ENCODE peak calls at places on chromosomes 12 and 14, in nine cellular contexts. One of them, this sample, is unnamed.

GRCh38 chr12:9030776-9031175 is 41.4 kb downstream of the KLRG1 start:
- DNase-seq in prostate gland: no peak
- DNase-seq in ovary: no peak
- DNase-seq in fibroblast of mammary gland: no peak
- DNase-seq in AG09309: no peak
- DNase-seq in GM12865: no peak
- DNase-seq in brain microvascular endothelial cell: no peak
- DNase-seq in effector memory CD4-positive, alpha-beta T cell: no peak
- DNase-seq in HCT116: no peak
- DNase-seq in this sample: no peak

GRCh38 chr12:69879007-69879960 is 54.3 kb downstream of the MYRFL start:
- DNase-seq in GM12865: peak
- DNase-seq in ovary: peak
- DNase-seq in effector memory CD4-positive, alpha-beta T cell: peak
- DNase-seq in prostate gland: peak
- DNase-seq in AG09309: no peak
- DNase-seq in fibroblast of mammary gland: peak
- DNase-seq in brain microvascular endothelial cell: peak
- DNase-seq in HCT116: peak
- DNase-seq in this sample: peak

GRCh38 chr12:38587594-38587993 is 271.0 kb downstream of the ALG10B start:
- DNase-seq in GM12865: no peak
- DNase-seq in prostate gland: no peak
- DNase-seq in AG09309: no peak
- DNase-seq in brain microvascular endothelial cell: no peak
- DNase-seq in fibroblast of mammary gland: peak
- DNase-seq in HCT116: no peak
- DNase-seq in ovary: no peak
- DNase-seq in effector memory CD4-positive, alpha-beta T cell: no peak
- DNase-seq in this sample: no peak

GRCh38 chr14:85528080-85528881 is 1.7 kb upstream of the FLRT2 start:
- DNase-seq in ovary: peak
- DNase-seq in HCT116: no peak
- DNase-seq in fibroblast of mammary gland: peak
- DNase-seq in AG09309: peak
- DNase-seq in GM12865: no peak
- DNase-seq in prostate gland: peak
- DNase-seq in brain microvascular endothelial cell: peak
- DNase-seq in effector memory CD4-positive, alpha-beta T cell: no peak
- DNase-seq in this sample: no peak

GRCh38 chr14:32343926-32344430 is 14.9 kb downstream of the AKAP6 start:
- DNase-seq in ovary: no peak
- DNase-seq in prostate gland: no peak
- DNase-seq in fibroblast of mammary gland: peak
- DNase-seq in brain microvascular endothelial cell: no peak
- DNase-seq in effector memory CD4-positive, alpha-beta T cell: no peak
- DNase-seq in GM12865: no peak
- DNase-seq in HCT116: no peak
- DNase-seq in AG09309: no peak
- DNase-seq in this sample: no peak

GRCh38 chr14:90388437-90388836 is 8.4 kb upstream of the CALM1 start:
- DNase-seq in AG09309: no peak
- DNase-seq in HCT116: peak
- DNase-seq in effector memory CD4-positive, alpha-beta T cell: no peak
- DNase-seq in GM12865: no peak
- DNase-seq in ovary: no peak
- DNase-seq in brain microvascular endothelial cell: peak
- DNase-seq in fibroblast of mammary gland: peak
- DNase-seq in prostate gland: no peak
- DNase-seq in this sample: no peak

GRCh38 chr12:79692860-79693605 is 2.3 kb upstream of the PAWR start:
- DNase-seq in AG09309: peak
- DNase-seq in HCT116: no peak
- DNase-seq in fibroblast of mammary gland: peak
- DNase-seq in brain microvascular endothelial cell: no peak
- DNase-seq in GM12865: no peak
- DNase-seq in effector memory CD4-positive, alpha-beta T cell: no peak
- DNase-seq in prostate gland: no peak
- DNase-seq in ovary: no peak
- DNase-seq in this sample: no peak

GRCh38 chr14:53951661-53952265 is 4.9 kb downstream of the BMP4 start:
- DNase-seq in GM12865: no peak
- DNase-seq in effector memory CD4-positive, alpha-beta T cell: no peak
- DNase-seq in ovary: peak
- DNase-seq in fibroblast of mammary gland: no peak
- DNase-seq in brain microvascular endothelial cell: no peak
- DNase-seq in AG09309: no peak
- DNase-seq in prostate gland: no peak
- DNase-seq in HCT116: no peak
- DNase-seq in this sample: no peak

GRCh38 chr14:96847451-96847850 is 50.3 kb downstream of the VRK1 start:
- DNase-seq in prostate gland: no peak
- DNase-seq in AG09309: no peak
- DNase-seq in ovary: no peak
- DNase-seq in brain microvascular endothelial cell: no peak
- DNase-seq in fibroblast of mammary gland: no peak
- DNase-seq in effector memory CD4-positive, alpha-beta T cell: no peak
- DNase-seq in GM12865: no peak
- DNase-seq in HCT116: no peak
- DNase-seq in this sample: no peak

GRCh38 chr12:117489671-117490070 is 128.2 kb upstream of the NOS1 start:
- DNase-seq in fibroblast of mammary gland: peak
- DNase-seq in AG09309: no peak
- DNase-seq in brain microvascular endothelial cell: no peak
- DNase-seq in effector memory CD4-positive, alpha-beta T cell: no peak
- DNase-seq in HCT116: no peak
- DNase-seq in GM12865: no peak
- DNase-seq in prostate gland: no peak
- DNase-seq in ovary: no peak
- DNase-seq in this sample: no peak

GRCh38 chr12:123767613-123768012 is 5.5 kb downstream of the DNAH10 start:
- DNase-seq in GM12865: peak
- DNase-seq in HCT116: no peak
- DNase-seq in prostate gland: no peak
- DNase-seq in brain microvascular endothelial cell: no peak
- DNase-seq in AG09309: no peak
- DNase-seq in effector memory CD4-positive, alpha-beta T cell: no peak
- DNase-seq in ovary: no peak
- DNase-seq in fibroblast of mammary gland: no peak
- DNase-seq in this sample: peak

GRCh38 chr12:116591608-116592115 is 32.5 kb downstream of the MAP1LC3B2 start:
- DNase-seq in prostate gland: no peak
- DNase-seq in HCT116: no peak
- DNase-seq in effector memory CD4-positive, alpha-beta T cell: no peak
- DNase-seq in ovary: no peak
- DNase-seq in brain microvascular endothelial cell: no peak
- DNase-seq in GM12865: no peak
- DNase-seq in fibroblast of mammary gland: peak
- DNase-seq in AG09309: no peak
- DNase-seq in this sample: no peak

DNA sequence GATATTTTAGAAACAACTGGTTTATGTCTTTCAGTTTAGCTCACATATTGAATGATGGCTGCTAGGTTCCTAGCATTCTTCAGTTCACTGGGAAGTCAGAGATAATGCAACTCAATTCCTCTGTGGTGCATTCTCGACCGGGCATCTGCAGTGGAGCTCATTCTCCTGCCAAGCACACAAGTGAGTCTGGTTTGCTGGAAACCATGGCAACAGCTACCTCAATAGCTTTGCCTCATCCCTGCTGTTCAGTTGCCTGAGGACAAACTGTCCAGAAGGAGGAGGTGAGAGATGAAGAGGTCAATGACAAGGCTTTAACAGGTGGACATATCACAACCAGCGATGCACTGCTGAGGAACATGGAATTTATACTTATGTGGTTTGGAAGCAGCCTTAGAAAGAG is 816.9 kb downstream of the AACS start:
- DNase-seq in ovary: no peak
- DNase-seq in prostate gland: no peak
- DNase-seq in effector memory CD4-positive, alpha-beta T cell: no peak
- DNase-seq in GM12865: no peak
- DNase-seq in AG09309: no peak
- DNase-seq in fibroblast of mammary gland: no peak
- DNase-seq in HCT116: no peak
- DNase-seq in brain microvascular endothelial cell: no peak
- DNase-seq in this sample: no peak
- H3K4me3 ChIP-seq in ovary: no peak
- H3K4me3 ChIP-seq in prostate gland: no peak
- H3K4me3 ChIP-seq in effector memory CD4-positive, alpha-beta T cell: no peak
- H3K4me3 ChIP-seq in GM12865: no peak
- H3K4me3 ChIP-seq in AG09309: no peak
- H3K4me3 ChIP-seq in fibroblast of mammary gland: no peak
- H3K4me3 ChIP-seq in HCT116: no peak
- H3K4me3 ChIP-seq in brain microvascular endothelial cell: no peak
- H3K4me3 ChIP-seq in this sample: no peak

GRCh38 chr12:6963016-6963731 is 7.3 kb downstream of the PHB2 start:
- DNase-seq in effector memory CD4-positive, alpha-beta T cell: no peak
- DNase-seq in prostate gland: peak
- DNase-seq in ovary: peak
- DNase-seq in AG09309: no peak
- DNase-seq in brain microvascular endothelial cell: no peak
- DNase-seq in fibroblast of mammary gland: no peak
- DNase-seq in HCT116: peak
- DNase-seq in GM12865: no peak
- DNase-seq in this sample: no peak
- H3K4me3 ChIP-seq in effector memory CD4-positive, alpha-beta T cell: no peak
- H3K4me3 ChIP-seq in prostate gland: peak
- H3K4me3 ChIP-seq in ovary: peak
- H3K4me3 ChIP-seq in AG09309: no peak
- H3K4me3 ChIP-seq in brain microvascular endothelial cell: no peak
- H3K4me3 ChIP-seq in fibroblast of mammary gland: no peak
- H3K4me3 ChIP-seq in HCT116: peak
- H3K4me3 ChIP-seq in GM12865: no peak
- H3K4me3 ChIP-seq in this sample: no peak

GRCh38 chr14:91406451-91406850 is 11.2 kb downstream of the CCDC88C start:
- DNase-seq in AG09309: no peak
- DNase-seq in fibroblast of mammary gland: no peak
- DNase-seq in prostate gland: no peak
- DNase-seq in effector memory CD4-positive, alpha-beta T cell: no peak
- DNase-seq in brain microvascular endothelial cell: no peak
- DNase-seq in ovary: no peak
- DNase-seq in HCT116: no peak
- DNase-seq in GM12865: no peak
- DNase-seq in this sample: no peak

GRCh38 chr14:91410781-91411536 is 6.7 kb downstream of the CCDC88C start:
- DNase-seq in brain microvascular endothelial cell: no peak
- DNase-seq in HCT116: no peak
- DNase-seq in fibroblast of mammary gland: no peak
- DNase-seq in prostate gland: no peak
- DNase-seq in effector memory CD4-positive, alpha-beta T cell: no peak
- DNase-seq in AG09309: no peak
- DNase-seq in ovary: no peak
- DNase-seq in GM12865: peak
- DNase-seq in this sample: peak

GRCh38 chr14:91406982-91407381 is 10.6 kb downstream of the CCDC88C start:
- DNase-seq in HCT116: no peak
- DNase-seq in prostate gland: no peak
- DNase-seq in GM12865: peak
- DNase-seq in fibroblast of mammary gland: no peak
- DNase-seq in brain microvascular endothelial cell: no peak
- DNase-seq in effector memory CD4-positive, alpha-beta T cell: no peak
- DNase-seq in AG09309: no peak
- DNase-seq in ovary: no peak
- DNase-seq in this sample: no peak

GRCh38 chr14:91412939-91413338 is 4.7 kb downstream of the CCDC88C start:
- DNase-seq in brain microvascular endothelial cell: no peak
- DNase-seq in GM12865: peak
- DNase-seq in prostate gland: no peak
- DNase-seq in effector memory CD4-positive, alpha-beta T cell: no peak
- DNase-seq in ovary: no peak
- DNase-seq in AG09309: no peak
- DNase-seq in HCT116: no peak
- DNase-seq in fibroblast of mammary gland: no peak
- DNase-seq in this sample: no peak

GRCh38 chr14:91409991-91410401 is 7.6 kb downstream of the CCDC88C start:
- DNase-seq in prostate gland: no peak
- DNase-seq in brain microvascular endothelial cell: no peak
- DNase-seq in fibroblast of mammary gland: no peak
- DNase-seq in effector memory CD4-positive, alpha-beta T cell: no peak
- DNase-seq in ovary: no peak
- DNase-seq in GM12865: peak
- DNase-seq in HCT116: no peak
- DNase-seq in AG09309: no peak
- DNase-seq in this sample: no peak
- H3K4me3 ChIP-seq in prostate gland: no peak
- H3K4me3 ChIP-seq in brain microvascular endothelial cell: no peak
- H3K4me3 ChIP-seq in fibroblast of mammary gland: no peak
- H3K4me3 ChIP-seq in effector memory CD4-positive, alpha-beta T cell: no peak
- H3K4me3 ChIP-seq in ovary: no peak
- H3K4me3 ChIP-seq in GM12865: peak
- H3K4me3 ChIP-seq in HCT116: no peak
- H3K4me3 ChIP-seq in AG09309: no peak
- H3K4me3 ChIP-seq in this sample: no peak

GRCh38 chr14:70514168-70515069 is 20.4 kb downstream of the ADAM20 start:
- DNase-seq in fibroblast of mammary gland: no peak
- DNase-seq in GM12865: peak
- DNase-seq in HCT116: no peak
- DNase-seq in brain microvascular endothelial cell: no peak
- DNase-seq in ovary: no peak
- DNase-seq in effector memory CD4-positive, alpha-beta T cell: no peak
- DNase-seq in AG09309: no peak
- DNase-seq in prostate gland: no peak
- DNase-seq in this sample: peak
- H3K4me3 ChIP-seq in fibroblast of mammary gland: no peak
- H3K4me3 ChIP-seq in GM12865: no peak
- H3K4me3 ChIP-seq in HCT116: no peak
- H3K4me3 ChIP-seq in brain microvascular endothelial cell: no peak
- H3K4me3 ChIP-seq in ovary: no peak
- H3K4me3 ChIP-seq in effector memory CD4-positive, alpha-beta T cell: no peak
- H3K4me3 ChIP-seq in AG09309: no peak
- H3K4me3 ChIP-seq in prostate gland: no peak
- H3K4me3 ChIP-seq in this sample: peak

DNA sequence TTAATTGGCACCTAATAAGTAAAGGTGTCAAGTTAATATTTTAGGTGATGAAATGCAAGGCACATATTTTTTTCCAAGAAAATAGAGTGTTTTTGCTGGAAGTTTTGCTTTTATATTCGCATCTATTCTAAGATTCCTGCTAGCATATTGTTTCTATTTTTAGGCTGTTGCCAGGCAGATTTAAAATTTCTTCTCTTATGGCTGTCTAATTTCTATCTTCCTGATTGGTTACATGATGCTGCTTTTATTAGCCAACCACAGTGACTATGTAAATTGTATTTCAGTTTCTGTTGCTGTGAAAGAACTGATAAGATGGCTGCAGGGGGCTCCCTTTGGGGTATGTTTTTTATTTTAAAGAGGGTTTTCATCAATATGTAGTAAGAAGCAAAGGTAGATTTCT is 42.7 kb downstream of the ATF7IP start:
- DNase-seq in GM12865: peak
- DNase-seq in fibroblast of mammary gland: peak
- DNase-seq in brain microvascular endothelial cell: no peak
- DNase-seq in effector memory CD4-positive, alpha-beta T cell: no peak
- DNase-seq in prostate gland: no peak
- DNase-seq in HCT116: no peak
- DNase-seq in ovary: no peak
- DNase-seq in AG09309: no peak
- DNase-seq in this sample: no peak
- H3K4me3 ChIP-seq in GM12865: no peak
- H3K4me3 ChIP-seq in fibroblast of mammary gland: no peak
- H3K4me3 ChIP-seq in brain microvascular endothelial cell: no peak
- H3K4me3 ChIP-seq in effector memory CD4-positive, alpha-beta T cell: no peak
- H3K4me3 ChIP-seq in prostate gland: no peak
- H3K4me3 ChIP-seq in HCT116: no peak
- H3K4me3 ChIP-seq in ovary: no peak
- H3K4me3 ChIP-seq in AG09309: no peak
- H3K4me3 ChIP-seq in this sample: no peak

GRCh38 chr12:81222841-81223595 is 145.1 kb downstream of the ACSS3 start:
- DNase-seq in AG09309: peak
- DNase-seq in HCT116: no peak
- DNase-seq in effector memory CD4-positive, alpha-beta T cell: no peak
- DNase-seq in GM12865: no peak
- DNase-seq in brain microvascular endothelial cell: no peak
- DNase-seq in ovary: no peak
- DNase-seq in fibroblast of mammary gland: peak
- DNase-seq in prostate gland: no peak
- DNase-seq in this sample: no peak
- H3K4me3 ChIP-seq in AG09309: no peak
- H3K4me3 ChIP-seq in HCT116: no peak
- H3K4me3 ChIP-seq in effector memory CD4-positive, alpha-beta T cell: no peak
- H3K4me3 ChIP-seq in GM12865: no peak
- H3K4me3 ChIP-seq in brain microvascular endothelial cell: no peak
- H3K4me3 ChIP-seq in ovary: no peak
- H3K4me3 ChIP-seq in fibroblast of mammary gland: no peak
- H3K4me3 ChIP-seq in prostate gland: no peak
- H3K4me3 ChIP-seq in this sample: no peak